ENCODE peak calls at places on chromosomes 2 and 18, in five cellular contexts. N is RWPE2, X is astrocyte, F is small intestine, L is tibial nerve. J is an unnamed sample. For H3K4me1, the result is how much of the 10 kb centered on the place peaks cover.

GRCh38 chr2:214139630-214140284 is 271.1 kb upstream of the VWC2L start:
- DNase-seq in N (no peak), F (no peak), L (no peak), X (no peak), J (no peak)

GRCh38 chr2:131584940-131585339 is 57.3 kb downstream of the CCDC74A start:
- DNase-seq in N (no peak), F (no peak), X (no peak), L (no peak), J (no peak)

GRCh38 chr2:15899751-15900493 is 40.4 kb upstream of the MYCN start:
- DNase-seq in X (no peak), N (no peak), L (no peak), F (no peak), J (no peak)

GRCh38 chr2:218260742-218261423 is at the start of gene GPBAR1:
- DNase-seq in X (no peak), L (no peak), N (no peak), F (peak), J (no peak)

GRCh38 chr2:80153151-80153550 is 151.4 kb downstream of the LRRTM1 start:
- DNase-seq in X (no peak), L (no peak), N (no peak), F (no peak), J (no peak)

GRCh38 chr2:66481100-66481549 is 46.2 kb downstream of the MEIS1 start:
- DNase-seq in N (no peak), L (no peak), F (peak), X (peak), J (no peak)

GRCh38 chr2:165629776-165630175 is 160.3 kb downstream of the CSRNP3 start:
- DNase-seq in N (no peak), L (no peak), X (no peak), F (no peak), J (no peak)

GRCh38 chr2:96157649-96158553 is 12.7 kb upstream of the DUSP2 start:
- DNase-seq in L (no peak), F (no peak), N (peak), X (no peak), J (peak)

GRCh38 chr18:71443726-71444480 is 1100.2 kb downstream of the CBLN2 start:
- DNase-seq in F (no peak), X (peak), L (no peak), N (no peak), J (no peak)

GRCh38 chr2:136411946-136412345 is 294.0 kb upstream of the CXCR4 start:
- DNase-seq in N (no peak), X (no peak), L (no peak), F (no peak), J (no peak)

GRCh38 chr18:32368170-32368569 is 102.5 kb downstream of the GAREM1 start:
- DNase-seq in F (peak), X (no peak), L (no peak), N (no peak), J (no peak)

GRCh38 chr2:152562208-152562884 is 154.9 kb downstream of the PRPF40A start:
- DNase-seq in X (no peak), L (no peak), N (no peak), F (peak), J (no peak)

GRCh38 chr18:13226533-13227144 is 8.1 kb downstream of the LDLRAD4 start:
- DNase-seq in N (no peak), X (no peak), F (no peak), L (no peak), J (no peak)

GRCh38 chr2:109679627-109680026 is 65.5 kb downstream of the SOWAHC start:
- DNase-seq in X (no peak), F (no peak), L (no peak), N (no peak), J (no peak)

GRCh38 chr2:20479835-20480234 is 33.0 kb downstream of the RHOB start:
- DNase-seq in X (no peak), N (no peak), F (no peak), L (no peak), J (no peak)

GRCh38 chr2:209525336-209525735 is 101.5 kb downstream of the MAP2 start:
- DNase-seq in L (no peak), X (peak), N (no peak), F (no peak), J (no peak)

GRCh38 chr2:203535078-203535783 is at the start of gene RAPH1:
- DNase-seq in X (peak), N (peak), L (peak), F (peak), J (peak)

GRCh38 chr18:2905802-2906521 is 59.2 kb downstream of the EMILIN2 start:
- DNase-seq in F (peak), L (peak), N (no peak), X (no peak), J (peak)

GRCh38 chr2:179524940-179525339 is 260.3 kb upstream of the SESTD1 start:
- DNase-seq in L (no peak), N (no peak), F (no peak), X (peak), J (no peak)

GRCh38 chr2:179518891-179519290 is 254.3 kb upstream of the SESTD1 start:
- DNase-seq in N (no peak), L (no peak), F (no peak), X (no peak), J (no peak)

GRCh38 chr2:179525340-179525739 is 260.7 kb upstream of the SESTD1 start:
- DNase-seq in N (no peak), X (no peak), F (no peak), L (no peak), J (no peak)

GRCh38 chr2:179521944-179522343 is 257.3 kb upstream of the SESTD1 start:
- DNase-seq in X (no peak), F (no peak), N (no peak), L (no peak), J (no peak)
- H3K4me1 ChIP-seq in X (under half), F (under half), N (under half), L (under half), J (under half)

GRCh38 chr2:174066871-174067270 is 101.7 kb upstream of the SP3 start:
- DNase-seq in X (no peak), F (no peak), N (no peak), L (no peak), J (no peak)

GRCh38 chr2:174059875-174060226 is 94.7 kb upstream of the SP3 start:
- DNase-seq in F (no peak), N (no peak), X (peak), L (no peak), J (no peak)

GRCh38 chr2:174063492-174064092 is 98.4 kb upstream of the SP3 start:
- DNase-seq in X (no peak), L (no peak), N (no peak), F (no peak), J (no peak)

GRCh38 chr2:174059178-174059874 is 94.2 kb upstream of the SP3 start:
- DNase-seq in X (peak), L (no peak), N (no peak), F (no peak), J (no peak)

GRCh38 chr2:174062934-174063333 is 97.8 kb upstream of the SP3 start:
- DNase-seq in N (no peak), X (no peak), L (no peak), F (no peak), J (no peak)
- H3K27ac ChIP-seq in N (no peak), X (no peak), L (peak), F (no peak), J (no peak)

GRCh38 chr18:50427896-50428295 is 53.0 kb downstream of the SKA1 start:
- DNase-seq in L (no peak), N (no peak), F (no peak), X (no peak), J (no peak)
- H3K4me3 ChIP-seq in L (no peak), N (no peak), F (no peak), X (no peak), J (no peak)

GRCh38 chr2:10342245-10342951 is 39.7 kb downstream of the HPCAL1 start:
- DNase-seq in L (no peak), F (no peak), N (no peak), X (no peak), J (no peak)
- H3K4me1 ChIP-seq in L (under half), F (under half), N (under half), X (under half), J (half or more)

GRCh38 chr2:219701847-219702634 is 74.6 kb downstream of the SLC4A3 start:
- DNase-seq in N (no peak), F (no peak), L (no peak), X (peak), J (no peak)
- H3K27ac ChIP-seq in N (peak), F (no peak), L (no peak), X (no peak), J (no peak)